ENCODE peak calls at places on chromosomes 11 and 22, in six cellular contexts. One of them, this sample, is unnamed. For H3K9me3, the result is how much of the 10 kb centered on the place peaks cover.

GRCh38 chr11:65471410-65471762 is 27.5 kb upstream of the MALAT1 start:
- DNase-seq in NT2/D1: no peak
- DNase-seq in H1: no peak
- DNase-seq in HepG2: peak
- DNase-seq in K562: peak
- DNase-seq in GM12878: no peak
- DNase-seq in this sample: no peak

GRCh38 chr11:90593099-90593498 is 370.2 kb upstream of the CHORDC1 start:
- DNase-seq in NT2/D1: no peak
- DNase-seq in H1: no peak
- DNase-seq in HepG2: no peak
- DNase-seq in K562: no peak
- DNase-seq in GM12878: no peak
- DNase-seq in this sample: no peak

GRCh38 chr11:13970986-13971385 is 8.5 kb downstream of the SPON1 start:
- DNase-seq in NT2/D1: no peak
- DNase-seq in H1: no peak
- DNase-seq in HepG2: peak
- DNase-seq in K562: no peak
- DNase-seq in GM12878: no peak
- DNase-seq in this sample: peak

GRCh38 chr11:8019671-8020597 is 32.8 kb downstream of the EIF3F start:
- DNase-seq in NT2/D1: no peak
- DNase-seq in H1: no peak
- DNase-seq in HepG2: no peak
- DNase-seq in K562: no peak
- DNase-seq in GM12878: no peak
- DNase-seq in this sample: no peak

GRCh38 chr11:47340980-47341775 is 11.3 kb downstream of the MYBPC3 start:
- DNase-seq in NT2/D1: no peak
- DNase-seq in H1: no peak
- DNase-seq in HepG2: no peak
- DNase-seq in K562: no peak
- DNase-seq in GM12878: no peak
- DNase-seq in this sample: no peak

GRCh38 chr11:3824714-3825472 is 15.9 kb downstream of the RHOG start:
- DNase-seq in NT2/D1: peak
- DNase-seq in H1: peak
- DNase-seq in HepG2: peak
- DNase-seq in K562: peak
- DNase-seq in GM12878: no peak
- DNase-seq in this sample: no peak

GRCh38 chr11:14967581-14968214 is 4.5 kb downstream of the CALCA start:
- DNase-seq in NT2/D1: no peak
- DNase-seq in H1: no peak
- DNase-seq in HepG2: no peak
- DNase-seq in K562: no peak
- DNase-seq in GM12878: no peak
- DNase-seq in this sample: no peak

GRCh38 chr22:36900225-36900624 is 13.2 kb upstream of the CSF2RB start:
- DNase-seq in NT2/D1: no peak
- DNase-seq in H1: no peak
- DNase-seq in HepG2: no peak
- DNase-seq in K562: no peak
- DNase-seq in GM12878: no peak
- DNase-seq in this sample: no peak

GRCh38 chr11:120467627-120468026 is 43.9 kb upstream of the GRIK4 start:
- DNase-seq in NT2/D1: no peak
- DNase-seq in H1: no peak
- DNase-seq in HepG2: no peak
- DNase-seq in K562: no peak
- DNase-seq in GM12878: no peak
- DNase-seq in this sample: no peak

GRCh38 chr11:9132203-9132878 is 40.9 kb upstream of the SCUBE2 start:
- DNase-seq in NT2/D1: no peak
- DNase-seq in H1: no peak
- DNase-seq in HepG2: no peak
- DNase-seq in K562: no peak
- DNase-seq in GM12878: no peak
- DNase-seq in this sample: no peak

GRCh38 chr22:39434243-39434653 is 22.6 kb upstream of the MGAT3 start:
- DNase-seq in NT2/D1: no peak
- DNase-seq in H1: no peak
- DNase-seq in HepG2: no peak
- DNase-seq in K562: no peak
- DNase-seq in GM12878: no peak
- DNase-seq in this sample: no peak
- TF ChIP-seq ZNF274 in NT2/D1: no peak
- TF ChIP-seq ZNF274 in H1: no peak
- TF ChIP-seq ZNF274 in HepG2: no peak
- TF ChIP-seq ZNF274 in K562: no peak
- TF ChIP-seq ZNF274 in GM12878: no peak
- TF ChIP-seq ZNF274 in this sample: no peak

GRCh38 chr11:57224126-57224525 is 12.9 kb downstream of the APLNR start:
- DNase-seq in NT2/D1: no peak
- DNase-seq in H1: no peak
- DNase-seq in HepG2: no peak
- DNase-seq in K562: no peak
- DNase-seq in GM12878: no peak
- DNase-seq in this sample: no peak

GRCh38 chr11:57223601-57224000 is 13.4 kb downstream of the APLNR start:
- DNase-seq in NT2/D1: no peak
- DNase-seq in H1: no peak
- DNase-seq in HepG2: no peak
- DNase-seq in K562: no peak
- DNase-seq in GM12878: no peak
- DNase-seq in this sample: no peak

GRCh38 chr11:57224537-57224936 is 12.5 kb downstream of the APLNR start:
- DNase-seq in NT2/D1: no peak
- DNase-seq in H1: no peak
- DNase-seq in HepG2: no peak
- DNase-seq in K562: no peak
- DNase-seq in GM12878: no peak
- DNase-seq in this sample: no peak

GRCh38 chr11:57219021-57219627 is 17.9 kb downstream of the APLNR start:
- DNase-seq in NT2/D1: no peak
- DNase-seq in H1: no peak
- DNase-seq in HepG2: no peak
- DNase-seq in K562: no peak
- DNase-seq in GM12878: no peak
- DNase-seq in this sample: no peak

DNA sequence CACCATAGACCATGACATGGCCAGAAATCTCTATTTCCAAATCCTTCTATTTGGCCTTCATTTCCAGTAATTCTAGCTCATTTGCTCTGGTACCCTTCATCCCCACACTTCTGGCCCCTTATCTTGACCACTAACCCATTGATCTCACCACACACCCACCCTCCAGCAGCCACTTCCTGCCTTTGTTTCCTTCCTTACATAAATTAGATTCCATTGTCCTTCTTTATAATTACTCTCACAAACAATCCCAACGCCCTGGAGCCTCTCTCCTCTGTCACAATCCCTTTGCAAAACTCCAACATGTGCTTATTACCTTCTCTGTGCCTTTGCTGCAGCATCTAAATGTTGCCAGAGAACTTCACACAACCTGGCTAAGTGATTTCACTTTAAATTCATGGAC is 14.8 kb downstream of the APLNR start:
- DNase-seq in NT2/D1: no peak
- DNase-seq in H1: no peak
- DNase-seq in HepG2: no peak
- DNase-seq in K562: no peak
- DNase-seq in GM12878: no peak
- DNase-seq in this sample: no peak
- H3K9me3 ChIP-seq in NT2/D1: under half
- H3K9me3 ChIP-seq in H1: under half
- H3K9me3 ChIP-seq in HepG2: under half
- H3K9me3 ChIP-seq in K562: under half
- H3K9me3 ChIP-seq in GM12878: under half
- H3K9me3 ChIP-seq in this sample: under half

DNA sequence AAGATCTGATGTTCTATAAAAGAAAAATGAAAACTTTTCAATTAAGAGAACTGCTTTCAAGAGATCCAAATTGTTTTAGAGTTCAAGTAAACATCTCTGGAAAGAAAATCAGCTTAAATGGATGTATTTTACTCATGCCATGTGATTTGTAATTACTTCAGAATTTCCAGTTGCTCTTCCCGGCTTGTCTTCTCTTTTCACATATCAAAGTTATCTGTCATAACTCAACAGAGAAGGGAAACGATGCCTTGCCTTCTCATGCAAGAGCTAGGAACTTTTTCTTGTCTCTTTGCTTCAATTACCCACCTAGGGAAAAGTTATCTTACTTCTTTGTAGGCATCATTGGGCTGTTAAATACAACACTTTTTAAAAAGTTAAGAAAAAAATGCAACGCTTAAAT is 255.2 kb upstream of the POU2AF2 start:
- DNase-seq in NT2/D1: no peak
- DNase-seq in H1: no peak
- DNase-seq in HepG2: no peak
- DNase-seq in K562: no peak
- DNase-seq in GM12878: no peak
- DNase-seq in this sample: no peak
- TF ChIP-seq ZNF274 in NT2/D1: no peak
- TF ChIP-seq ZNF274 in H1: no peak
- TF ChIP-seq ZNF274 in HepG2: no peak
- TF ChIP-seq ZNF274 in K562: no peak
- TF ChIP-seq ZNF274 in GM12878: no peak
- TF ChIP-seq ZNF274 in this sample: no peak

GRCh38 chr22:48580481-48580970 is 1247.1 kb downstream of the BRD1 start:
- DNase-seq in NT2/D1: no peak
- DNase-seq in H1: no peak
- DNase-seq in HepG2: no peak
- DNase-seq in K562: no peak
- DNase-seq in GM12878: no peak
- DNase-seq in this sample: no peak
- H3K9me3 ChIP-seq in NT2/D1: under half
- H3K9me3 ChIP-seq in H1: under half
- H3K9me3 ChIP-seq in HepG2: under half
- H3K9me3 ChIP-seq in K562: under half
- H3K9me3 ChIP-seq in GM12878: under half
- H3K9me3 ChIP-seq in this sample: under half

DNA sequence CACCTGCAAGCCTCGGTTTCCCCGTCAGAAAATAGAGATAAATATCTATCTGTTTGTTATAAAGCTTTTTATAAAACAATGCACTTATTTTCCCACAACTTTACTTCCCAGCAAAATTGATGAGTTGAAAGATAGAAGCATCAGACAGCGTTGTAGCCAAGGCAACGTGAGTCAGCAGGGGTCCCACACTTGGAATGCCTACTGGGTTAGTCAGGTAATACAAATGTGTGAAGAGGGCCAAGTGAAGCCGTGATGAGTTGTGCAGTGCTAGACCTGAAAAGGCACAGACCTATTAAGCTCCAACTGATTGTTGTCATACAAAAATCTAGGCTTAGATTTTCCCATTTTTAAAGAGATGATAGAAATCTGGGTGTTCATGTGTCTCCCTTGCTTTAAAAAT is 118.7 kb downstream of the PGR start:
- DNase-seq in NT2/D1: peak
- DNase-seq in H1: peak
- DNase-seq in HepG2: no peak
- DNase-seq in K562: no peak
- DNase-seq in GM12878: no peak
- DNase-seq in this sample: no peak
- TF ChIP-seq ZNF274 in NT2/D1: no peak
- TF ChIP-seq ZNF274 in H1: no peak
- TF ChIP-seq ZNF274 in HepG2: no peak
- TF ChIP-seq ZNF274 in K562: no peak
- TF ChIP-seq ZNF274 in GM12878: no peak
- TF ChIP-seq ZNF274 in this sample: no peak

GRCh38 chr22:48640890-48641771 is 1186.5 kb downstream of the BRD1 start:
- DNase-seq in NT2/D1: no peak
- DNase-seq in H1: no peak
- DNase-seq in HepG2: no peak
- DNase-seq in K562: no peak
- DNase-seq in GM12878: no peak
- DNase-seq in this sample: no peak

GRCh38 chr22:48643066-48643731 is 1184.5 kb downstream of the BRD1 start:
- DNase-seq in NT2/D1: no peak
- DNase-seq in H1: no peak
- DNase-seq in HepG2: no peak
- DNase-seq in K562: no peak
- DNase-seq in GM12878: no peak
- DNase-seq in this sample: no peak

GRCh38 chr22:48641906-48642475 is 1185.7 kb downstream of the BRD1 start:
- DNase-seq in NT2/D1: no peak
- DNase-seq in H1: no peak
- DNase-seq in HepG2: no peak
- DNase-seq in K562: no peak
- DNase-seq in GM12878: no peak
- DNase-seq in this sample: no peak

GRCh38 chr22:48644108-48644507 is 1183.6 kb downstream of the BRD1 start:
- DNase-seq in NT2/D1: no peak
- DNase-seq in H1: no peak
- DNase-seq in HepG2: peak
- DNase-seq in K562: no peak
- DNase-seq in GM12878: no peak
- DNase-seq in this sample: no peak

DNA sequence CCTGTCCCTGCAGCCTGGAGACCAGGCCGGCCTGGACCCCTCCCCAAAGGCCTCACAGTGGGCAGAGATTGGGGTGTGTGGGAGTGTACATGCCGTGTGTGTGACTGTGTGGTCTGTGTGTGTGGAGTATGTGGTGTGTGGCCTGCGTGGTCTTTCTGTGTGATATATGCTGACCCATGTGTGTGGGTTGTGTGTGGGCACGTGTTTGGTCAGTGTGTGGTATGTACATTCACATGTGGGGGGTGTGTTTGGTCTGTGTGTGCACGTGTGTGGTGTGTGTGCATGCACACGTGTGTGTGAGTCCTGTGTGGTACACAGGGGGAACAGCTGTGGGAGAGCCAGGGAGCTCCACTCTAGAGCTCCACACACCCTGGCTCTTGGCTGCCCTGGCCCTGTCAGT is 1185.1 kb downstream of the BRD1 start:
- DNase-seq in NT2/D1: no peak
- DNase-seq in H1: no peak
- DNase-seq in HepG2: no peak
- DNase-seq in K562: no peak
- DNase-seq in GM12878: no peak
- DNase-seq in this sample: no peak
- H3K9me3 ChIP-seq in NT2/D1: under half
- H3K9me3 ChIP-seq in H1: under half
- H3K9me3 ChIP-seq in HepG2: under half
- H3K9me3 ChIP-seq in K562: under half
- H3K9me3 ChIP-seq in GM12878: under half
- H3K9me3 ChIP-seq in this sample: under half

DNA sequence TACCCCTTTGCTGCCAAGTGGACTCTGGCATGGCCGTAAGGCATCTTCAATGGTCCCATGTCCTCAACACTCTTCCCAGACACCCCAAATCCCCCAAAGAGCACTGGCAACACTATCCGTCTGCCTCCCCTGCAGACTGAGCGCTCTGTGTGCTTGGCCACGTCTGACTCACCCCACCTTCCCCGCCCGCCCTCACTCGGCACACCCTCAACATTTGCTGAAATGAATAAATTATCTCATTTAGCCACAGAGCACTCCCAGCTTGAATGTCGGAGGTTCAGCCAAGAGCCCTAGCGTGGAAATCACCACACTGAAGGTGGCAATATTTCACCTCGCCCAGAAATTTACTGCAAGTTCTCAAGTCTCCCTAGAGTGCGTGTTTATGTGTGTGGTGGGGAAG is 46.5 kb upstream of the TCF20 start:
- DNase-seq in NT2/D1: no peak
- DNase-seq in H1: no peak
- DNase-seq in HepG2: no peak
- DNase-seq in K562: peak
- DNase-seq in GM12878: no peak
- DNase-seq in this sample: no peak
- TF ChIP-seq ZNF274 in NT2/D1: no peak
- TF ChIP-seq ZNF274 in H1: no peak
- TF ChIP-seq ZNF274 in HepG2: no peak
- TF ChIP-seq ZNF274 in K562: no peak
- TF ChIP-seq ZNF274 in GM12878: no peak
- TF ChIP-seq ZNF274 in this sample: no peak

GRCh38 chr11:125551835-125552342 is 17.4 kb upstream of the EI24 start:
- DNase-seq in NT2/D1: no peak
- DNase-seq in H1: no peak
- DNase-seq in HepG2: no peak
- DNase-seq in K562: no peak
- DNase-seq in GM12878: no peak
- DNase-seq in this sample: no peak
- H3K9me3 ChIP-seq in NT2/D1: half or more
- H3K9me3 ChIP-seq in H1: under half
- H3K9me3 ChIP-seq in HepG2: under half
- H3K9me3 ChIP-seq in K562: under half
- H3K9me3 ChIP-seq in GM12878: under half
- H3K9me3 ChIP-seq in this sample: under half